ENCODE peak calls at places on chromosomes 16 and 17, in nine cellular contexts. I is psoas muscle, J is left lung, O is bronchial epithelial cell, X is transverse colon, L is stomach, V is gastrocnemius medialis, M is left ventricle myocardium inferior, Z is esophagus muscularis mucosa. P is an unnamed sample. For H3K36me3, the result is how much of the 10 kb centered on the place peaks cover.

GRCh38 chr16:8644151-8644512 is 22.6 kb downstream of the METTL22 start:
- DNase-seq in I (no peak), M (no peak), Z (no peak), O (no peak), L (no peak), J (peak), V (no peak), X (no peak), P (peak)

GRCh38 chr16:28096974-28097373 is 33.5 kb upstream of the GSG1L start:
- DNase-seq in L (no peak), O (no peak), M (no peak), J (peak), I (no peak), Z (no peak), X (no peak), V (no peak), P (peak)

GRCh38 chr16:80569440-80570105 is 28.8 kb downstream of the DYNLRB2 start:
- DNase-seq in X (no peak), I (no peak), V (no peak), Z (no peak), J (no peak), M (no peak), O (peak), L (no peak), P (no peak)

GRCh38 chr17:49992933-49993422 is 2.0 kb downstream of the DLX3 start:
- DNase-seq in L (no peak), Z (no peak), O (no peak), X (no peak), V (no peak), M (no peak), I (no peak), J (no peak), P (no peak)

GRCh38 chr16:67277999-67278772 is 1.1 kb upstream of the PLEKHG4 start:
- DNase-seq in L (no peak), M (no peak), V (no peak), I (peak), Z (no peak), J (no peak), O (peak), X (no peak), P (no peak)

GRCh38 chr17:57597531-57598453 is 147.3 kb downstream of the CCDC182 start:
- DNase-seq in M (peak), J (peak), L (peak), V (peak), I (peak), Z (no peak), O (peak), X (peak), P (peak)

GRCh38 chr16:81866820-81867440 is 87.8 kb downstream of the PLCG2 start:
- DNase-seq in O (no peak), I (peak), L (peak), V (peak), Z (no peak), X (peak), M (peak), J (peak), P (peak)

GRCh38 chr17:55654015-55654414 is 68.6 kb downstream of the TMEM100 start:
- DNase-seq in Z (no peak), O (no peak), L (no peak), X (no peak), M (no peak), I (no peak), J (no peak), V (no peak), P (no peak)

GRCh38 chr17:39719966-39720365 is 10.4 kb downstream of the MIEN1 start:
- DNase-seq in O (no peak), X (no peak), V (no peak), J (no peak), Z (no peak), L (no peak), I (no peak), M (no peak), P (no peak)
- H3K36me3 ChIP-seq in O (under half), X (under half), V (under half), J (under half), Z (half or more), L (under half), I (under half), M (half or more), P (half or more)

DNA sequence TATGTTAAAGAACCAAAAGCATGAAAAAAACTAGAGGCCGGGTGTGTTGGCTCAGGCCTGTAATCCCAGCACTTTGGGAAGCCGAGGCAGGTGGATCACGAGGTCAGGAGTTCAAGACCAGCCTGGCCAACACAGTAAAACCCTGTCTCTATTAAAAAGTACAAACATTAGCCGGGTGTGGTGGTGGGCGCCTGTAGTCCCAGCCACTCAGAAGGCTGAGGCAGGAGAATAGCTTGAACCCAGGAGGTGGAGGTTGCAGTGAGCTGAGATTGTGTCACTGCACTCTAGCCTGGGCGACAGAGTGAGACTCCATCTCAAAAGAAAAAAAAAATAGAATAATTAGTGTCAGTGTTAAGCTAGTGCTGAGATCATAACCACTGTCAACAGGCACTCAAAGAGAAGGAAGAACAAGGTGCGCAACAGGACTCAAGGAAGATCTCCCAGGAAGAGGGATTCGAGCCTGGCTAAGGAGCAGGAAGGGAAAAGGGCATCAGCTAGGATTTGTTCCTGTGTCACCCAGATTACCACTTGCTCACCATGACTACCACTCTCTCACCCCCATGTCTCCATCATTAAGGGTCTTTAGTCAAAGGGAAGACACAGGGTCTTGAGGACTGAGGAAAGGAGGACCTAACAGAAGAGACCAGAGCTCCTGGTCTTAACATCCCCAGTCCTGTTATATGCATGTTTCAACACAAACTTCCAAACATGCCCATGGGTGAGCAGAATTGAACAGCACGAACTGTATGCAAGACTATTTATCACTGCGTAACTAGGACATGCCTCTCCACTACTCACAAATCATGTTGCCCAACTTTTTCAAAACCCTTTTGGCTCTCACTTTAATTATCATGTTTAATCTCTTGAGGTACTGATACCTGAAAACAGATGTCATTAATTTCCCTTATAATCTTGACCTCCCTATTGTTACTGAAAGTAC is 88.3 kb upstream of the PLEKHM1 start:
- DNase-seq in L (no peak), Z (no peak), I (no peak), O (peak), M (no peak), V (peak), X (no peak), J (no peak), P (no peak)
- H3K36me3 ChIP-seq in L (under half), Z (under half), I (under half), O (under half), M (under half), V (under half), X (under half), J (under half), P (under half)

GRCh38 chr17:63832455-63832854 is 5.0 kb upstream of the FTSJ3 start:
- DNase-seq in L (no peak), O (no peak), M (no peak), X (no peak), I (no peak), J (no peak), V (no peak), Z (no peak), P (no peak)

GRCh38 chr17:63830278-63830677 is 2.8 kb upstream of the FTSJ3 start:
- DNase-seq in M (no peak), X (no peak), J (no peak), L (no peak), Z (no peak), V (no peak), I (no peak), O (no peak), P (no peak)

GRCh38 chr17:63831505-63831904 is 4.0 kb upstream of the FTSJ3 start:
- DNase-seq in M (no peak), Z (no peak), L (no peak), O (no peak), V (no peak), X (no peak), I (no peak), J (no peak), P (no peak)

GRCh38 chr17:63832014-63832413 is 4.6 kb upstream of the FTSJ3 start:
- DNase-seq in I (no peak), Z (no peak), L (no peak), X (no peak), V (no peak), J (no peak), M (no peak), O (no peak), P (no peak)

GRCh38 chr17:63830904-63831491 is 3.5 kb upstream of the FTSJ3 start:
- DNase-seq in V (no peak), M (no peak), Z (no peak), I (no peak), X (no peak), O (no peak), J (no peak), L (no peak), P (no peak)
- H3K36me3 ChIP-seq in V (half or more), M (half or more), Z (half or more), I (under half), X (under half), O (under half), J (under half), L (half or more), P (half or more)

DNA sequence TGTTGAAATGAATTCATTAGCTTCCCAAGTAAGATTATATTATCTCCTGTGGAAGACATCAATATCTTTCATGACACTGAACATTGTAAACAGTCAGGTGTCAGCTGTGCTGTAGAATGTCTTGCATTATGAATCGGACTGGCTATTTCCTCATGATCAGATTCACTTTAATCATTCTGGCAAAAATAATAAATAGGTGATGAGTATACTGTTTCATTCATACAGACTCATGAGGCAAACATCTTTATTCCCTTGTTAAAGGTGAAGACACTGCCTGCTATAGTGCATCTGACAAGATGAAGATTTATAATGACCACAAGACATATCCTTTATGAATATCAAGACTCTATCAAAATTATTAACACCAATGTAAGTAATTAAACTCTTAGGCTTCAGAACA is 51.3 kb upstream of the ARL6IP1 start:
- DNase-seq in M (no peak), I (no peak), V (no peak), L (no peak), X (no peak), J (no peak), Z (no peak), O (no peak), P (no peak)
- H3K36me3 ChIP-seq in M (half or more), I (under half), V (half or more), L (under half), X (under half), J (under half), Z (half or more), O (under half), P (half or more)

GRCh38 chr16:4852221-4852872 is 5.1 kb downstream of the UBN1 start:
- DNase-seq in O (peak), I (no peak), L (no peak), J (no peak), M (no peak), V (no peak), Z (no peak), X (peak), P (no peak)

GRCh38 chr16:4859900-4860255 is 12.6 kb downstream of the UBN1 start:
- DNase-seq in Z (no peak), X (no peak), L (no peak), I (no peak), J (no peak), O (peak), M (no peak), V (no peak), P (no peak)

GRCh38 chr16:4855371-4855770 is 8.1 kb downstream of the UBN1 start:
- DNase-seq in X (no peak), Z (no peak), I (no peak), O (no peak), V (no peak), M (no peak), L (no peak), J (no peak), P (no peak)

GRCh38 chr16:4859190-4859899 is 12.1 kb downstream of the UBN1 start:
- DNase-seq in J (no peak), I (no peak), Z (no peak), X (no peak), M (no peak), L (no peak), V (no peak), O (no peak), P (no peak)

DNA sequence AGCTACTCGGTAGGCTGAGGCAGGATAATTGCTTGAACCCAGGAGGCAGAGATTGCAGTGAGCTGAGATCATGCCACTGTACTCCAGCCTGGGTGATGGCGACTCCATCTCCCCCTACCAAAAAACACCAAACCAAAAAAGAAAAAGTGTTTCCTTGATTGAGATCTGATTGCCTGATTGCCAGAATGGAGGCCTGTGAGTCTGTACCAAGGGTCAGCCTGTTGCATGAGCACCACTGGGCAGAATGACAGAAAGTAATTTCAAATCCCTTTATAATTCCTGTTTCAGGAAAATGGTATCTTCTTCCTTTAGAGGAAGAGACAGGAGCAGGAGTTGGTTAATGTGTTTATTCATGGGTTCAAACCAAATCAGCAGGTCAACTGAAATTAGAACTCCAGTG is 8.5 kb downstream of the UBN1 start:
- DNase-seq in V (no peak), X (no peak), I (no peak), M (no peak), Z (no peak), O (no peak), L (no peak), J (no peak), P (no peak)
- H3K36me3 ChIP-seq in V (half or more), X (under half), I (under half), M (half or more), Z (half or more), O (under half), L (half or more), J (under half), P (half or more)

P was measured in lower lobe of right lung.